ENCODE peak calls at places on chromosomes 13 and 19, in five cellular contexts. B, M, R, L and P are unnamed samples.

GRCh38 chr19:42420055-42420544 is 7.1 kb downstream of the LIPE start:
- DNase-seq in B (no peak), M (no peak), R (peak), L (peak), P (no peak)

GRCh38 chr13:24149306-24150032 is 11.1 kb upstream of the SPATA13 start:
- DNase-seq in B (no peak), M (no peak), R (no peak), L (no peak), P (no peak)

GRCh38 chr19:47779524-47780214 is 1.2 kb downstream of the SELENOW start:
- DNase-seq in B (no peak), M (no peak), R (no peak), L (no peak), P (no peak)

GRCh38 chr13:19864018-19864338 is 529 bp upstream of the ZMYM5 start:
- DNase-seq in B (no peak), M (peak), R (peak), L (peak), P (no peak)

GRCh38 chr13:97781891-97782305 is 171.6 kb upstream of the IPO5 start:
- DNase-seq in B (no peak), M (no peak), R (no peak), L (no peak), P (no peak)

GRCh38 chr13:21657538-21657937 is 13.3 kb upstream of the FGF9 start:
- DNase-seq in B (no peak), M (no peak), R (no peak), L (no peak), P (no peak)

GRCh38 chr19:44653977-44654784 is 10.5 kb downstream of the PVR start:
- DNase-seq in B (no peak), M (peak), R (peak), L (no peak), P (no peak)

GRCh38 chr19:23002690-23003422 is at the start of gene ZNF728:
- DNase-seq in B (no peak), M (peak), R (no peak), L (no peak), P (no peak)

GRCh38 chr19:51140441-51140840 is 1.7 kb upstream of the SIGLEC7 start:
- DNase-seq in B (no peak), M (peak), R (no peak), L (no peak), P (no peak)

GRCh38 chr19:41887711-41888382 is 4.9 kb downstream of the ARHGEF1 start:
- DNase-seq in B (no peak), M (peak), R (peak), L (peak), P (no peak)

GRCh38 chr13:40485611-40486517 is 180.6 kb downstream of the FOXO1 start:
- DNase-seq in B (no peak), M (no peak), R (no peak), L (no peak), P (no peak)

GRCh38 chr19:45391346-45391745 is 13.5 kb downstream of the PPP1R13L start:
- DNase-seq in B (no peak), M (no peak), R (no peak), L (no peak), P (no peak)

GRCh38 chr19:8304841-8305621 is 3.1 kb downstream of the CD320 start:
- DNase-seq in B (no peak), M (peak), R (peak), L (peak), P (no peak)

GRCh38 chr19:56193981-56194380 is 3.6 kb downstream of the ZSCAN5B start:
- DNase-seq in B (no peak), M (no peak), R (no peak), L (no peak), P (no peak)

GRCh38 chr19:56191711-56192110 is 5.9 kb downstream of the ZSCAN5B start:
- DNase-seq in B (no peak), M (no peak), R (no peak), L (no peak), P (no peak)

GRCh38 chr19:56189785-56190184 is 7.8 kb downstream of the ZSCAN5B start:
- DNase-seq in B (no peak), M (no peak), R (no peak), L (no peak), P (no peak)

GRCh38 chr19:56191115-56191514 is 6.5 kb downstream of the ZSCAN5B start:
- DNase-seq in B (no peak), M (no peak), R (no peak), L (no peak), P (no peak)
- TF ChIP-seq CTCF in B (no peak), M (no peak), R (no peak), L (no peak), P (no peak)

GRCh38 chr19:680287-681028 is 4.3 kb downstream of the FSTL3 start:
- DNase-seq in B (peak), M (peak), R (peak), L (peak), P (peak)

GRCh38 chr19:678791-679388 is 2.7 kb downstream of the FSTL3 start:
- DNase-seq in B (no peak), M (no peak), R (no peak), L (no peak), P (no peak)

GRCh38 chr19:681029-681626 is 4.9 kb downstream of the FSTL3 start:
- DNase-seq in B (no peak), M (peak), R (no peak), L (no peak), P (no peak)

GRCh38 chr19:677601-678380 is 1.6 kb downstream of the FSTL3 start:
- DNase-seq in B (no peak), M (peak), R (no peak), L (no peak), P (no peak)

GRCh38 chr19:679418-680286 is 3.5 kb downstream of the FSTL3 start:
- DNase-seq in B (no peak), M (peak), R (peak), L (peak), P (no peak)
- H3K4me3 ChIP-seq in B (peak), M (peak), R (peak), L (peak), P (peak)

GRCh38 chr13:45392811-45393210 is 25.4 kb downstream of the SLC25A30 start:
- DNase-seq in B (no peak), M (no peak), R (no peak), L (no peak), P (no peak)

GRCh38 chr13:45398862-45399261 is 19.3 kb downstream of the SLC25A30 start:
- DNase-seq in B (no peak), M (no peak), R (no peak), L (no peak), P (no peak)

GRCh38 chr13:45391926-45392325 is 26.2 kb downstream of the SLC25A30 start:
- DNase-seq in B (no peak), M (no peak), R (no peak), L (no peak), P (no peak)

GRCh38 chr13:45396548-45397095 is 21.6 kb downstream of the SLC25A30 start:
- DNase-seq in B (no peak), M (no peak), R (no peak), L (no peak), P (no peak)

DNA sequence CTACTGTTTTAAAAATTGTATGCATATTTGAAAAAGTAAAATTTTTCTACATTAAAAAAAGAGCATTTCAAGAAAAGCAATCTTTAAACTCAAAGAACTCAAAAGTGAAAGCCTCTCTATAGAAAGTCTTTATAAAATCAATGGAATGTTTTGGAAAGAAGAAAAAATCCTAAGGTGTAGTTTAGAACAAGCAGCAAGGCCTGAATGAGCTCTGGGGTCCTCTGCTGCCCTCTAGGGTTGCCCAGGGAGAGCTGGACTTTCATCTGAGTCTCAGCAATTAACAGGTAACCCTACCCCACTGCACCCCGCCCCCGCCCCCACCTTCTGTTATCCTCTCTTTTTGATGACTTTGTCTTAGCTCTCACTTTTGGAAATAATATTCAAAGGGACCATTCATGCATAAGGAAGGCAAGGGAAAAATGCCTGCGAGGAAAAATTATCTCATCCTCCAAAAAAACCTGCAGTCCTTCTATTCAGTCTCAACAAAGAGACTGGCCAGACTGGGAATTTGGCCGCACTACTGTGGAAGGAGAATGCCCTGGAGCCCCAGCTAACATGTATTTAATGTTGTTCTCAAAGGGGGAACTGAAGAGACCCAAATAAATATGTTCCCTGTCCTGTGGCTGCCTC is 24.1 kb downstream of the SLC25A30 start:
- DNase-seq in B (no peak), M (no peak), R (peak), L (peak), P (no peak)
- TF ChIP-seq CTCF in B (peak), M (no peak), R (peak), L (peak), P (peak)

DNA sequence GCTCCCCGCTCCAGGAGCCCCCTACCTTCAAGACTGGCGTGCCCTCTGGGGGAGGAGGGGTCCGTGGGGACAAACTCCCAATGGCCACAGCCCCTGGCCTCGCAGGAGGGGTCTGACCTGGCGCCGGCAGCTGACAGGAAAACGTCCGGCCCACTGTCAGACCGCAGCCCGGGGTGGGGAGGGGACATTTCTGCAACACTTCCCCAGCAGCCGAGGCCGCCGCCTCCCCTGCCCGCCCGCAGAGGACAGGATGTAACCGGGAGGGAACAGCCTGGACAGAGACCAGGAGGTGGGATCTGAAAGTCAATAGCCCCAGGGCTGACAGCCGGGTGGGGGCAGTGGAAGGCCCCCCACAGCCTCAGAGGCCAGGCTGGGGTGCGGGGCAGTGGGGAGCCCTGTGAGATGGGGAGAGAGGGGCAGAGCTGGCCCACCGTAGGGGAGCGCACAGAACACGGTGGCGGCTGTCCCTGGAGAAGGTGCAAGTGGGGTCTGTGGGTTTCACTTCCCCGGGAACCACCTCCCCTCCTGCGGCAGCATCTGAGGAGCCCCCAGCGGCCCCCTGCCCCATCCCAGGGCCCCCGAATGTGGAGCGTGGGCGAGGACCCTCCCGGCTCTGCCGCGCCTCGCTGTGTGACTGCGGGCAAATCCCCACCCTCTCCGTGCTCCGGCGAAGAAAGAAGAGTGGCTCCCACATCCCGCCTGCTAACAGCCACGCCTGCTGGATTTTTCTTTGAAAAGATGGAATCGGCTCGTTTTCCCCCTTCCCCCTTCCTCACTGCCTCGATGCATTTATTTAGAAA is at the start of gene PEAK3:
- DNase-seq in B (no peak), M (peak), R (no peak), L (no peak), P (no peak)
- H3K4me3 ChIP-seq in B (peak), M (no peak), R (peak), L (no peak), P (peak)

DNA sequence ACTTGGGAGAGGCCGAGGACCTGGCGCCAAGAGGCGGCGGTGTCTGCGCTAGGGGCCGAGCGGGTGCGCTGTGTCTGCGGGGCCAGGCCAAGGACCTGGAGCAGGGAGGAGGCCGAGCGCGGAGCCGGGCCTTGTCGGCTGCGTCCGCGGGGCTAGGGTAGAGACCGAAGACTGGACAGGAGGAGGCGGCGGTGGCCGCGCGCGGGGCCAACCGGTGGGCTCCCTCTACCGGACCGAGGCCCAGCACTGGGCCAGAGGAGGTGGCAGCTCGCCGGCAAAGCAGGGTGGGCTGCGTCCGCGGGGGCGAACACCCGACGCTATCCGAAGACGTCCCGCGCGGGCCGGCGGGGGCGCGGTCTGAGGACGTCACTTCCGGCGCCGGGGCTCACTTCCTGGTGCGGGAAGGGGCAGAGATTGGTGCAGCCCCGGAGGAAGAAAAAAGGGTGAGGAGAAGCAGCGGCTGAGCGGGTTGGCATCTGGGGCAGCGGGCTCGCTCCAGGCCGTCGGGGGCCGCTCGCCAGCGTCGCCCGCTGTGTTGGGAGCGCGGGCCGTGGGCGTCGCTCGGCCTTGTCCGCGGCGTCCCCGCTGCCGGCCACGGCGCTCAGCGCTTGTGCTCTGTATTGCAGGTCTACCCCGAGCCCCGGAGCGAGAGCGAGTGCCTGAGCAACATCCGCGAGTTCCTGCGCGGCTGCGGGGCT is 38.3 kb downstream of the ARHGEF7 start:
- DNase-seq in B (peak), M (peak), R (peak), L (peak), P (no peak)
- TF ChIP-seq CTCF in B (no peak), M (no peak), R (no peak), L (no peak), P (peak)

GRCh38 chr19:35345671-35346111 is 2.0 kb upstream of the FFAR1 start:
- DNase-seq in B (no peak), M (peak), R (no peak), L (peak), P (no peak)

GRCh38 chr19:35348909-35349611 is 1.4 kb downstream of the FFAR1 start:
- DNase-seq in B (no peak), M (peak), R (no peak), L (peak), P (no peak)

GRCh38 chr19:35346193-35347052 is 1.3 kb upstream of the FFAR1 start:
- DNase-seq in B (no peak), M (peak), R (no peak), L (peak), P (no peak)

GRCh38 chr19:35347930-35348298 is 212 bp downstream of the FFAR1 start:
- DNase-seq in B (no peak), M (no peak), R (no peak), L (no peak), P (no peak)

GRCh38 chr19:35347171-35347929 is at the start of gene FFAR1:
- DNase-seq in B (no peak), M (peak), R (no peak), L (peak), P (no peak)
- H3K4me3 ChIP-seq in B (no peak), M (no peak), R (no peak), L (no peak), P (no peak)

DNA sequence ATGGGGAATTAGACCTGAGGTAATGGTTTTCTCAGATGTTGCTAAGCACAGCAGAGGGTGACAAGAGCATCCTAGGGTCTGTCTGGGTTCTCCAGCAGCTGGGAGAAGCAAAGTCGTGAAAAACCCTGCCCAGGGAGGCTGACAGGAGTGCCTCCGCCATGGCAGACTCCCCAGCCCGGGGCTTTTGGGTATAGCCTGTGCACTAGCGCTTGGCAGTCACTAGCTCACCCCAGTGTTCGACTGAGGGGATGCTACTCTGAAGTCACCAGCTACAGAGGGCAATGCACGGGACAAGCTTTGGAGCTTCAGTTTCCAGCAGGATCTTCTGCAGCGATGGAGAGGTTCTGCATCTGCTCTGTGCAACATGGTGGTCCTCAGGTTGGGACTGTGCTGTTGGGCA is 87.5 kb downstream of the ING1 start:
- DNase-seq in B (no peak), M (no peak), R (no peak), L (no peak), P (no peak)
- TF ChIP-seq CTCF in B (no peak), M (no peak), R (no peak), L (no peak), P (no peak)